ENCODE peak calls at places on chromosomes 12 and 14, in five cellular contexts. O, N, P, W and A are unnamed samples.

GRCh38 chr12:20492251-20492728 is 124.0 kb downstream of the PDE3A start:
- DNase-seq in O (no peak), N (peak; percentile 8), P (peak; percentile 69), W (no peak), A (peak; percentile 72)

GRCh38 chr12:67483871-67484554 is 164.5 kb upstream of the DYRK2 start:
- DNase-seq in O (no peak), N (peak; percentile 28), P (no peak), W (no peak), A (no peak)

GRCh38 chr14:63459738-63460137 is 83.4 kb downstream of the PPP2R5E start:
- DNase-seq in O (no peak), N (no peak), P (no peak), W (no peak), A (no peak)

GRCh38 chr12:53277981-53278380 is 9.9 kb downstream of the ESPL1 start:
- DNase-seq in O (no peak), N (no peak), P (no peak), W (no peak), A (no peak)

GRCh38 chr12:87157791-87158190 is 871.4 kb downstream of the C12orf50 start:
- DNase-seq in O (peak; percentile 77), N (no peak), P (peak; percentile 98), W (no peak), A (peak; percentile 42)

GRCh38 chr12:56591111-56591510 is 39.0 kb downstream of the BAZ2A start:
- DNase-seq in O (no peak), N (no peak), P (no peak), W (no peak), A (no peak)

GRCh38 chr14:58414845-58415244 is 12.5 kb downstream of the TIMM9 start:
- DNase-seq in O (no peak), N (no peak), P (peak; percentile 1), W (no peak), A (no peak)

GRCh38 chr12:68771223-68771925 is 25.4 kb downstream of the SLC35E3 start:
- DNase-seq in O (no peak), N (no peak), P (no peak), W (no peak), A (no peak)

GRCh38 chr14:48350971-48351370 is 675.6 kb upstream of the MDGA2 start:
- DNase-seq in O (no peak), N (no peak), P (peak; percentile 78), W (no peak), A (no peak)

GRCh38 chr12:131862084-131862441 is 32.4 kb upstream of the ULK1 start:
- DNase-seq in O (no peak), N (no peak), P (no peak), W (no peak), A (no peak)

GRCh38 chr12:89918172-89918880 is 209.7 kb upstream of the ATP2B1 start:
- DNase-seq in O (no peak), N (no peak), P (no peak), W (no peak), A (no peak)

GRCh38 chr12:11884661-11885060 is 186.1 kb upstream of the BCL2L14 start:
- DNase-seq in O (no peak), N (no peak), P (no peak), W (no peak), A (no peak)

GRCh38 chr14:77305696-77306095 is 15.0 kb downstream of the POMT2 start:
- DNase-seq in O (no peak), N (no peak), P (no peak), W (no peak), A (no peak)

GRCh38 chr14:72792051-72792788 is 101.7 kb downstream of the DPF3 start:
- DNase-seq in O (no peak), N (no peak), P (peak; percentile 34), W (peak; percentile 68), A (peak; percentile 4)

GRCh38 chr12:54286042-54286931 is 5.8 kb downstream of the HNRNPA1 start:
- DNase-seq in O (no peak), N (no peak), P (no peak), W (no peak), A (no peak)

GRCh38 chr12:4030938-4031702 is 157.9 kb upstream of the PARP11 start:
- DNase-seq in O (peak; percentile 95), N (peak; percentile 67), P (peak; percentile 98), W (peak; percentile 84), A (peak; percentile 98)

GRCh38 chr14:71238835-71239234 is 331.6 kb downstream of the PCNX1 start:
- DNase-seq in O (no peak), N (no peak), P (no peak), W (no peak), A (no peak)

GRCh38 chr14:52824479-52824878 is 33.1 kb upstream of the GNPNAT1 start:
- DNase-seq in O (no peak), N (no peak), P (peak; percentile 22), W (no peak), A (peak; percentile 37)

GRCh38 chr12:111753144-111753881 is 13.4 kb upstream of the ALDH2 start:
- DNase-seq in O (peak; percentile 11), N (no peak), P (peak; percentile 33), W (peak; percentile 71), A (no peak)

GRCh38 chr12:107108995-107109508 is 15.7 kb upstream of the CRY1 start:
- DNase-seq in O (no peak), N (no peak), P (no peak), W (no peak), A (no peak)

GRCh38 chr12:89709994-89710872 is 1.6 kb upstream of the ATP2B1 start:
- DNase-seq in O (peak; percentile 14), N (no peak), P (no peak), W (peak; percentile 67), A (peak; percentile 21)

GRCh38 chr12:57896437-57897201 is 44.7 kb upstream of the ATP23 start:
- DNase-seq in O (no peak), N (no peak), P (peak; percentile 70), W (peak; percentile 83), A (peak; percentile 24)

GRCh38 chr12:30166416-30166815 is 382.7 kb upstream of the TMTC1 start:
- DNase-seq in O (no peak), N (no peak), P (peak; percentile 82), W (no peak), A (no peak)

GRCh38 chr14:103100281-103101121 is 6.0 kb downstream of the EXOC3L4 start:
- DNase-seq in O (no peak), N (peak; percentile 65), P (no peak), W (no peak), A (no peak)

GRCh38 chr12:102816816-102817434 is 100.1 kb downstream of the PAH start:
- DNase-seq in O (no peak), N (no peak), P (peak; percentile 8), W (no peak), A (peak; percentile 36)

GRCh38 chr14:95495538-95496025 is 20.9 kb downstream of the SYNE3 start:
- DNase-seq in O (no peak), N (peak; percentile 83), P (no peak), W (no peak), A (no peak)

GRCh38 chr12:45369065-45369464 is 153.2 kb downstream of the ANO6 start:
- DNase-seq in O (peak; percentile 29), N (no peak), P (peak; percentile 70), W (no peak), A (peak; percentile 74)

GRCh38 chr14:50363734-50364113 is 33.0 kb downstream of the CDKL1 start:
- DNase-seq in O (no peak), N (peak; percentile 55), P (no peak), W (no peak), A (no peak)

GRCh38 chr12:131980263-131980662 is 30.5 kb downstream of the EP400 start:
- DNase-seq in O (no peak), N (no peak), P (no peak), W (no peak), A (peak; percentile 11)

GRCh38 chr12:121513464-121514183 is 67.2 kb downstream of the KDM2B start:
- DNase-seq in O (no peak), N (peak; percentile 74), P (no peak), W (no peak), A (no peak)

GRCh38 chr14:62943202-62943601 is 102.1 kb downstream of the KCNH5 start:
- DNase-seq in O (no peak), N (no peak), P (peak; percentile 44), W (no peak), A (peak; percentile 11)

GRCh38 chr12:50918584-50919316 is 33.6 kb upstream of the HIGD1C start:
- DNase-seq in O (no peak), N (no peak), P (peak; percentile 28), W (no peak), A (no peak)

GRCh38 chr12:34033628-34034296 is 11.5 kb downstream of the ALG10 start:
- DNase-seq in O (no peak), N (no peak), P (peak; percentile 15), W (no peak), A (peak; percentile 36)

GRCh38 chr14:101273091-101273490 is 288.2 kb upstream of the DIO3 start:
- DNase-seq in O (no peak), N (no peak), P (no peak), W (no peak), A (no peak)
- TF ChIP-seq CTCF in O (no peak), N (no peak), P (no peak), W (no peak), A (no peak)

GRCh38 chr14:61185534-61185933 is 95.6 kb downstream of the TMEM30B start:
- DNase-seq in O (no peak), N (no peak), P (no peak), W (no peak), A (no peak)

GRCh38 chr14:61186341-61186740 is 94.8 kb downstream of the TMEM30B start:
- DNase-seq in O (no peak), N (no peak), P (no peak), W (no peak), A (no peak)

GRCh38 chr14:61187642-61187905 is 93.6 kb downstream of the TMEM30B start:
- DNase-seq in O (no peak), N (no peak), P (no peak), W (no peak), A (no peak)

GRCh38 chr14:61188196-61188595 is 92.9 kb downstream of the TMEM30B start:
- DNase-seq in O (no peak), N (peak; percentile 3), P (peak; percentile 39), W (peak; percentile 41), A (no peak)

DNA sequence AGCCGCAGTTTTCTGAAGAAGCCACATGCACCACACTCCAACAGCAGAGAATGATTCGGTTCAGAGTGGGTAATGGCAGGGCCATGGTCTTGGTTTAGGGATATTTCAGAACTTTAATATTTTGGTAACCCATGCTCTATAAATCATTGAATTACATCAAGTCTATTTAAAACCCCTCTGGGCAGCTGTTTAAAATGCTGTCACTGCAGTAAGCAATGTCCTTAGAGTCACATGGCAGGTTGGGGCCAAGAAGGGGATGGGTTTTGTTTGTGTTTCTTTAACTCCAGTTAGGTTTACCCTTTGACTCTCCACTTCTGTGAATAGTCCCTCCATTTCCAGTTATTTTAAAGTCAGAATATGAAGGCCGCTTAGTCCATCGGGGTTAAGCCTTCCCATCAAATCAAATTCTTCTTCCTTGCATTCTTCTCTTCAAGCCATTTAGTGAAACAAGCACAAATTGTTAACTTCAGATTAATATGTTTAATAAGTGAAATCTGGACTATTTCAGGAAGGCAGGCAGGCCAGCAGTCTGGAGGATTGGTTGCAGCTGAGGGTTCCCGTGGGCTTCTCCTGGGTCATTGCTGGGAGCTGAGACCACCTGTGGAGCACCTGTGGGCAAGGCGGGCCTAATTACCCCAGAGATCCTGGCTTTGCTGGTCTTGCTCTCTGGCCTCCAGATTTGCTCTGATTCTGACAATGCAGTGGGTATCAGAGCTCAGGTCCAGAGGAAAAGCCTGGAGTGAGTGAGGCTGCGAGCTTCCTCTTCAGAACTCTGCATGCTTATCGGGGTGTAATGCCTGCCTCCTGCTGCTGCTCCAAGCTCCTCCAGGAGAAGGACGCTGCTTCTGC is 94.1 kb downstream of the TMEM30B start:
- DNase-seq in O (no peak), N (no peak), P (no peak), W (no peak), A (no peak)
- TF ChIP-seq CTCF in O (no peak), N (no peak), P (no peak), W (no peak), A (no peak)

GRCh38 chr14:65501328-65501727 is 88.8 kb downstream of the FUT8 start:
- DNase-seq in O (no peak), N (no peak), P (no peak), W (no peak), A (no peak)
- TF ChIP-seq CTCF in O (no peak), N (peak; percentile 35), P (no peak), W (no peak), A (peak; percentile 30)

GRCh38 chr12:117968826-117969659 is at the start of gene KSR2:
- DNase-seq in O (no peak), N (peak; percentile 79), P (peak; percentile 49), W (no peak), A (no peak)
- TF ChIP-seq CTCF in O (no peak), N (no peak), P (no peak), W (no peak), A (no peak)